ENCODE peak calls at places on chromosomes 5 and 9, in eight cellular contexts. T, C, Y, M, B, K, S and L are unnamed samples.

GRCh38 chr9:26346942-26347477 is 545.6 kb downstream of the CAAP1 start:
- DNase-seq in T (no peak), C (no peak), Y (no peak), M (no peak), B (no peak), K (no peak), S (no peak), L (no peak)

GRCh38 chr5:133819977-133820471 is 148.4 kb downstream of the C5orf15 start:
- DNase-seq in T (no peak), C (no peak), Y (no peak), M (no peak), B (no peak), K (no peak), S (no peak), L (no peak)

GRCh38 chr9:85443190-85443598 is 298.6 kb downstream of the AGTPBP1 start:
- DNase-seq in T (no peak), C (no peak), Y (no peak), M (no peak), B (no peak), K (no peak), S (no peak), L (no peak)

GRCh38 chr9:90616806-90617205 is 25.8 kb downstream of the DIRAS2 start:
- DNase-seq in T (no peak), C (no peak), Y (no peak), M (no peak), B (no peak), K (no peak), S (no peak), L (no peak)

GRCh38 chr5:13478831-13479465 is 465.5 kb downstream of the DNAH5 start:
- DNase-seq in T (no peak), C (no peak), Y (peak), M (peak), B (peak), K (peak), S (no peak), L (peak)

GRCh38 chr5:10293907-10294662 is 13.6 kb downstream of the CMBL start:
- DNase-seq in T (no peak), C (no peak), Y (no peak), M (no peak), B (no peak), K (no peak), S (no peak), L (peak)

GRCh38 chr5:79577693-79578092 is 34.5 kb upstream of the TENT2 start:
- DNase-seq in T (no peak), C (no peak), Y (no peak), M (no peak), B (no peak), K (no peak), S (no peak), L (no peak)

GRCh38 chr5:147628054-147628895 is 118.4 kb upstream of the DPYSL3 start:
- DNase-seq in T (peak), C (peak), Y (peak), M (peak), B (peak), K (peak), S (peak), L (peak)

GRCh38 chr5:172086312-172086975 is 80.0 kb upstream of the FBXW11 start:
- DNase-seq in T (no peak), C (no peak), Y (no peak), M (no peak), B (no peak), K (no peak), S (no peak), L (no peak)

GRCh38 chr5:137376127-137376526 is 123.0 kb downstream of the SPOCK1 start:
- DNase-seq in T (no peak), C (no peak), Y (no peak), M (peak), B (no peak), K (peak), S (no peak), L (no peak)

GRCh38 chr5:135539430-135540005 is 3.8 kb upstream of the NEUROG1 start:
- DNase-seq in T (no peak), C (no peak), Y (no peak), M (no peak), B (no peak), K (no peak), S (no peak), L (no peak)

GRCh38 chr5:181243020-181243520 is 636 bp downstream of the RACK1 start:
- DNase-seq in T (no peak), C (no peak), Y (no peak), M (no peak), B (no peak), K (no peak), S (no peak), L (no peak)